ENCODE peak calls at places on chromosomes 1 and 21, in nine cellular contexts. F, L, D, C, Q, V, R, U and A are unnamed samples.

GRCh38 chr1:205062895-205063294 is 19.9 kb downstream of the CNTN2 start:
- DNase-seq in C (no peak), V (no peak), F (no peak), U (no peak), D (no peak), Q (no peak), R (no peak), L (no peak), A (no peak)

GRCh38 chr1:7616076-7616833 is 154.8 kb upstream of the VAMP3 start:
- DNase-seq in D (no peak), F (no peak), L (no peak), R (no peak), V (peak), C (peak), Q (peak), U (peak), A (no peak)

GRCh38 chr1:2020310-2020655 is 1.1 kb downstream of the GABRD start:
- DNase-seq in D (no peak), V (no peak), U (no peak), R (no peak), Q (no peak), C (no peak), L (no peak), F (no peak), A (no peak)

GRCh38 chr1:96424882-96425281 is 296.7 kb upstream of the PTBP2 start:
- DNase-seq in L (peak), Q (no peak), D (no peak), C (no peak), R (no peak), F (no peak), U (no peak), V (no peak), A (no peak)

GRCh38 chr21:41345934-41346685 is 15.7 kb upstream of the MX2 start:
- DNase-seq in V (no peak), D (no peak), U (peak), Q (no peak), C (no peak), L (no peak), F (no peak), R (no peak), A (no peak)

GRCh38 chr1:111571987-111572386 is 47.6 kb upstream of the RAP1A start:
- DNase-seq in U (no peak), V (no peak), C (no peak), R (no peak), D (peak), F (no peak), Q (no peak), L (peak), A (no peak)

GRCh38 chr1:198435044-198435443 is 105.4 kb downstream of the ATP6V1G3 start:
- DNase-seq in L (no peak), Q (no peak), V (no peak), F (no peak), U (no peak), R (no peak), C (no peak), D (no peak), A (no peak)

GRCh38 chr1:232891656-232892317 is 58.6 kb upstream of the NTPCR start:
- DNase-seq in U (no peak), L (no peak), V (no peak), R (no peak), C (no peak), D (no peak), Q (peak), F (no peak), A (peak)

GRCh38 chr1:144551107-144551542 is 41.6 kb upstream of the PPIAL4F start:
- DNase-seq in U (no peak), V (no peak), R (no peak), D (no peak), Q (no peak), C (no peak), L (no peak), F (no peak), A (no peak)

GRCh38 chr1:86846166-86846647 is 67.7 kb downstream of the SELENOF start:
- DNase-seq in L (peak), D (peak), V (no peak), R (no peak), Q (peak), U (no peak), F (no peak), C (no peak), A (peak)

GRCh38 chr1:117659565-117660264 is 53.9 kb downstream of the TENT5C start:
- DNase-seq in R (no peak), L (no peak), F (no peak), V (no peak), C (no peak), Q (no peak), U (no peak), D (no peak), A (no peak)

GRCh38 chr1:206678490-206678889 is 6.2 kb upstream of the MAPKAPK2 start:
- DNase-seq in V (no peak), U (no peak), L (no peak), C (no peak), D (no peak), R (no peak), Q (no peak), F (no peak), A (no peak)

GRCh38 chr1:147238053-147238902 is 4.2 kb upstream of the CHD1L start:
- DNase-seq in D (peak), Q (no peak), L (no peak), V (no peak), C (peak), F (no peak), R (no peak), U (no peak), A (no peak)

GRCh38 chr1:66265796-66266195 is 268.2 kb upstream of the SGIP1 start:
- DNase-seq in R (no peak), Q (no peak), L (no peak), C (no peak), U (no peak), D (no peak), V (no peak), F (no peak), A (no peak)

GRCh38 chr1:28087614-28088167 is 719 bp downstream of the EYA3 start:
- DNase-seq in D (peak), Q (peak), U (no peak), C (no peak), L (no peak), R (no peak), V (no peak), F (no peak), A (peak)

GRCh38 chr1:39420493-39420892 is 70.9 kb upstream of the BMP8A start:
- DNase-seq in F (no peak), V (no peak), L (no peak), R (no peak), D (no peak), C (no peak), U (no peak), Q (no peak), A (no peak)

GRCh38 chr1:20322825-20323612 is 32.3 kb downstream of the VWA5B1 start:
- DNase-seq in L (no peak), Q (peak), U (no peak), D (no peak), V (no peak), R (no peak), F (no peak), C (no peak), A (peak)

GRCh38 chr21:21230672-21231071 is 232.5 kb downstream of the NCAM2 start:
- DNase-seq in L (no peak), D (no peak), Q (peak), C (no peak), U (no peak), R (no peak), V (no peak), F (no peak), A (no peak)

GRCh38 chr1:205186191-205186590 is 25.3 kb downstream of the DSTYK start:
- DNase-seq in C (no peak), L (no peak), U (no peak), Q (no peak), R (no peak), D (no peak), V (no peak), F (no peak), A (no peak)

GRCh38 chr1:12617511-12617900 is 504 bp downstream of the DHRS3 start:
- DNase-seq in F (no peak), Q (no peak), V (no peak), L (no peak), U (no peak), C (no peak), D (peak), R (no peak), A (no peak)

GRCh38 chr1:172002725-172003345 is 161.5 kb downstream of the DNM3 start:
- DNase-seq in Q (peak), D (peak), C (peak), R (peak), F (no peak), L (no peak), V (no peak), U (no peak), A (peak)

GRCh38 chr1:109823543-109824348 is 60.0 kb upstream of the EPS8L3 start:
- DNase-seq in R (no peak), D (no peak), V (no peak), C (no peak), L (no peak), F (no peak), Q (peak), U (no peak), A (no peak)

GRCh38 chr1:31153423-31153822 is 86.3 kb downstream of the NKAIN1 start:
- DNase-seq in V (no peak), U (no peak), L (no peak), D (no peak), R (no peak), F (no peak), Q (no peak), C (no peak), A (no peak)

GRCh38 chr1:31426249-31426922 is 13.4 kb downstream of the SERINC2 start:
- DNase-seq in U (no peak), R (no peak), C (no peak), Q (no peak), F (no peak), D (no peak), L (no peak), V (no peak), A (no peak)

GRCh38 chr1:192524223-192524622 is 51.4 kb upstream of the RGS1 start:
- DNase-seq in R (no peak), L (no peak), U (no peak), Q (no peak), D (no peak), C (no peak), F (no peak), V (no peak), A (peak)

GRCh38 chr21:44853601-44854390 is 19.7 kb downstream of the PTTG1IP start:
- DNase-seq in F (no peak), U (no peak), R (no peak), C (no peak), Q (no peak), L (no peak), V (no peak), D (peak), A (no peak)

GRCh38 chr1:110554871-110555801 is 36.2 kb upstream of the KCNA10 start:
- DNase-seq in L (no peak), F (peak), R (no peak), U (no peak), D (peak), V (peak), Q (peak), C (no peak), A (no peak)

GRCh38 chr1:171741872-171742576 is at the start of gene VAMP4:
- DNase-seq in Q (peak), F (peak), C (peak), D (peak), V (peak), L (peak), U (peak), R (peak), A (peak)